ENCODE peak calls at places on chromosomes 1 and 21, in seven cellular contexts. One of them, this sample, is unnamed.

GRCh38 chr1:154403300-154403943 is 1.7 kb upstream of the IL6R start:
- DNase-seq in AG04449: no peak
- DNase-seq in GM10248: no peak
- DNase-seq in tibial artery: no peak
- DNase-seq in nephron progenitor cell: no peak
- DNase-seq in body of pancreas: no peak
- DNase-seq in astrocyte of the cerebellum: no peak
- DNase-seq in this sample: no peak

GRCh38 chr1:99784143-99784542 is 17.7 kb upstream of the FRRS1 start:
- DNase-seq in AG04449: no peak
- DNase-seq in astrocyte of the cerebellum: no peak
- DNase-seq in GM10248: no peak
- DNase-seq in nephron progenitor cell: no peak
- DNase-seq in tibial artery: no peak
- DNase-seq in body of pancreas: no peak
- DNase-seq in this sample: no peak

GRCh38 chr1:225471453-225472301 is 43.8 kb upstream of the LBR start:
- DNase-seq in astrocyte of the cerebellum: no peak
- DNase-seq in body of pancreas: no peak
- DNase-seq in AG04449: no peak
- DNase-seq in GM10248: no peak
- DNase-seq in tibial artery: peak; percentile 15
- DNase-seq in nephron progenitor cell: no peak
- DNase-seq in this sample: peak; percentile 86

GRCh38 chr1:225762444-225762843 is 15.2 kb upstream of the SRP9 start:
- DNase-seq in body of pancreas: no peak
- DNase-seq in GM10248: no peak
- DNase-seq in AG04449: no peak
- DNase-seq in nephron progenitor cell: no peak
- DNase-seq in tibial artery: no peak
- DNase-seq in astrocyte of the cerebellum: no peak
- DNase-seq in this sample: no peak

GRCh38 chr1:235989105-235989504 is 75.8 kb downstream of the NID1 start:
- DNase-seq in astrocyte of the cerebellum: no peak
- DNase-seq in nephron progenitor cell: no peak
- DNase-seq in GM10248: no peak
- DNase-seq in AG04449: no peak
- DNase-seq in tibial artery: no peak
- DNase-seq in body of pancreas: no peak
- DNase-seq in this sample: no peak

GRCh38 chr1:72954943-72955342 is 672.6 kb upstream of the NEGR1 start:
- DNase-seq in nephron progenitor cell: no peak
- DNase-seq in GM10248: no peak
- DNase-seq in tibial artery: no peak
- DNase-seq in AG04449: no peak
- DNase-seq in astrocyte of the cerebellum: no peak
- DNase-seq in body of pancreas: no peak
- DNase-seq in this sample: no peak

GRCh38 chr1:166902279-166902678 is 26.2 kb upstream of the TADA1 start:
- DNase-seq in body of pancreas: no peak
- DNase-seq in GM10248: no peak
- DNase-seq in AG04449: no peak
- DNase-seq in astrocyte of the cerebellum: no peak
- DNase-seq in nephron progenitor cell: no peak
- DNase-seq in tibial artery: no peak
- DNase-seq in this sample: no peak

GRCh38 chr1:177255411-177255810 is 84.7 kb downstream of the BRINP2 start:
- DNase-seq in body of pancreas: no peak
- DNase-seq in nephron progenitor cell: no peak
- DNase-seq in AG04449: no peak
- DNase-seq in GM10248: no peak
- DNase-seq in astrocyte of the cerebellum: no peak
- DNase-seq in tibial artery: no peak
- DNase-seq in this sample: no peak

GRCh38 chr1:32219022-32219421 is 3.1 kb downstream of the TMEM234 start:
- DNase-seq in GM10248: no peak
- DNase-seq in astrocyte of the cerebellum: no peak
- DNase-seq in nephron progenitor cell: no peak
- DNase-seq in body of pancreas: no peak
- DNase-seq in AG04449: no peak
- DNase-seq in tibial artery: no peak
- DNase-seq in this sample: no peak

GRCh38 chr1:2522230-2522629 is 4.2 kb downstream of the PANK4 start:
- DNase-seq in nephron progenitor cell: no peak
- DNase-seq in body of pancreas: no peak
- DNase-seq in AG04449: no peak
- DNase-seq in GM10248: no peak
- DNase-seq in astrocyte of the cerebellum: no peak
- DNase-seq in tibial artery: no peak
- DNase-seq in this sample: no peak

GRCh38 chr1:245999697-246000637 is 507.1 kb downstream of the SMYD3 start:
- DNase-seq in astrocyte of the cerebellum: no peak
- DNase-seq in tibial artery: no peak
- DNase-seq in body of pancreas: no peak
- DNase-seq in AG04449: no peak
- DNase-seq in GM10248: no peak
- DNase-seq in nephron progenitor cell: no peak
- DNase-seq in this sample: no peak

GRCh38 chr1:153799566-153800465 is 24.6 kb downstream of the SLC27A3 start:
- DNase-seq in GM10248: no peak
- DNase-seq in AG04449: no peak
- DNase-seq in nephron progenitor cell: no peak
- DNase-seq in astrocyte of the cerebellum: no peak
- DNase-seq in body of pancreas: peak; percentile 4
- DNase-seq in tibial artery: peak; percentile 17
- DNase-seq in this sample: no peak

GRCh38 chr1:20371411-20371810 is 80.7 kb downstream of the VWA5B1 start:
- DNase-seq in body of pancreas: no peak
- DNase-seq in tibial artery: no peak
- DNase-seq in AG04449: no peak
- DNase-seq in GM10248: no peak
- DNase-seq in nephron progenitor cell: peak; percentile 77
- DNase-seq in astrocyte of the cerebellum: no peak
- DNase-seq in this sample: no peak

GRCh38 chr1:55399385-55399784 is 184.2 kb upstream of the USP24 start:
- DNase-seq in body of pancreas: peak; percentile 19
- DNase-seq in tibial artery: no peak
- DNase-seq in GM10248: no peak
- DNase-seq in nephron progenitor cell: no peak
- DNase-seq in astrocyte of the cerebellum: no peak
- DNase-seq in AG04449: no peak
- DNase-seq in this sample: no peak

GRCh38 chr1:67308136-67308535 is 463 bp downstream of the IL12RB2 start:
- DNase-seq in astrocyte of the cerebellum: no peak
- DNase-seq in body of pancreas: no peak
- DNase-seq in nephron progenitor cell: no peak
- DNase-seq in tibial artery: no peak
- DNase-seq in GM10248: no peak
- DNase-seq in AG04449: no peak
- DNase-seq in this sample: no peak

GRCh38 chr1:2050482-2050792 is 226 bp downstream of the PRKCZ start:
- DNase-seq in astrocyte of the cerebellum: no peak
- DNase-seq in GM10248: no peak
- DNase-seq in nephron progenitor cell: no peak
- DNase-seq in tibial artery: no peak
- DNase-seq in body of pancreas: no peak
- DNase-seq in AG04449: no peak
- DNase-seq in this sample: no peak

GRCh38 chr1:94244816-94245215 is 7.4 kb upstream of the ARHGAP29 start:
- DNase-seq in nephron progenitor cell: no peak
- DNase-seq in AG04449: no peak
- DNase-seq in astrocyte of the cerebellum: no peak
- DNase-seq in body of pancreas: no peak
- DNase-seq in tibial artery: no peak
- DNase-seq in GM10248: no peak
- DNase-seq in this sample: no peak

GRCh38 chr1:202165267-202165941 is 5.0 kb upstream of the PTPN7 start:
- DNase-seq in tibial artery: no peak
- DNase-seq in body of pancreas: no peak
- DNase-seq in astrocyte of the cerebellum: no peak
- DNase-seq in nephron progenitor cell: no peak
- DNase-seq in GM10248: no peak
- DNase-seq in AG04449: no peak
- DNase-seq in this sample: no peak

GRCh38 chr1:58576727-58577675 is at the start of gene TACSTD2:
- DNase-seq in GM10248: no peak
- DNase-seq in AG04449: no peak
- DNase-seq in tibial artery: peak; percentile 25
- DNase-seq in body of pancreas: peak; percentile 93
- DNase-seq in nephron progenitor cell: peak; percentile 60
- DNase-seq in astrocyte of the cerebellum: no peak
- DNase-seq in this sample: no peak

GRCh38 chr1:43358121-43358745 is 548 bp upstream of the CDC20 start:
- DNase-seq in astrocyte of the cerebellum: no peak
- DNase-seq in AG04449: no peak
- DNase-seq in GM10248: peak; percentile 71
- DNase-seq in body of pancreas: peak; percentile 53
- DNase-seq in nephron progenitor cell: no peak
- DNase-seq in tibial artery: peak; percentile 24
- DNase-seq in this sample: no peak

GRCh38 chr1:103129796-103130195 is 21.5 kb upstream of the COL11A1 start:
- DNase-seq in astrocyte of the cerebellum: no peak
- DNase-seq in GM10248: no peak
- DNase-seq in AG04449: no peak
- DNase-seq in nephron progenitor cell: no peak
- DNase-seq in tibial artery: no peak
- DNase-seq in body of pancreas: no peak
- DNase-seq in this sample: no peak

GRCh38 chr1:24641646-24642151 is 1.4 kb upstream of the SRRM1 start:
- DNase-seq in tibial artery: peak; percentile 36
- DNase-seq in AG04449: no peak
- DNase-seq in GM10248: peak; percentile 38
- DNase-seq in astrocyte of the cerebellum: no peak
- DNase-seq in body of pancreas: peak; percentile 19
- DNase-seq in nephron progenitor cell: peak; percentile 26
- DNase-seq in this sample: no peak

GRCh38 chr1:33802268-33802667 is 61.6 kb upstream of the HMGB4 start:
- DNase-seq in astrocyte of the cerebellum: no peak
- DNase-seq in AG04449: no peak
- DNase-seq in tibial artery: no peak
- DNase-seq in GM10248: no peak
- DNase-seq in body of pancreas: no peak
- DNase-seq in nephron progenitor cell: no peak
- DNase-seq in this sample: no peak

GRCh38 chr1:206717237-206717989 is 32.7 kb downstream of the MAPKAPK2 start:
- DNase-seq in nephron progenitor cell: no peak
- DNase-seq in astrocyte of the cerebellum: no peak
- DNase-seq in AG04449: no peak
- DNase-seq in body of pancreas: peak; percentile 28
- DNase-seq in GM10248: peak; percentile 51
- DNase-seq in tibial artery: no peak
- DNase-seq in this sample: no peak

GRCh38 chr1:37673920-37674319 is 18.4 kb upstream of the CDCA8 start:
- DNase-seq in body of pancreas: no peak
- DNase-seq in nephron progenitor cell: no peak
- DNase-seq in astrocyte of the cerebellum: no peak
- DNase-seq in AG04449: no peak
- DNase-seq in GM10248: no peak
- DNase-seq in tibial artery: no peak
- DNase-seq in this sample: no peak

GRCh38 chr1:13788795-13789194 is 88.8 kb downstream of the PRDM2 start:
- DNase-seq in AG04449: no peak
- DNase-seq in body of pancreas: no peak
- DNase-seq in tibial artery: no peak
- DNase-seq in GM10248: no peak
- DNase-seq in nephron progenitor cell: no peak
- DNase-seq in astrocyte of the cerebellum: no peak
- DNase-seq in this sample: no peak
- TF ChIP-seq CTCF in AG04449: no peak
- TF ChIP-seq CTCF in body of pancreas: no peak
- TF ChIP-seq CTCF in tibial artery: no peak
- TF ChIP-seq CTCF in GM10248: no peak
- TF ChIP-seq CTCF in nephron progenitor cell: no peak
- TF ChIP-seq CTCF in astrocyte of the cerebellum: no peak
- TF ChIP-seq CTCF in this sample: no peak

DNA sequence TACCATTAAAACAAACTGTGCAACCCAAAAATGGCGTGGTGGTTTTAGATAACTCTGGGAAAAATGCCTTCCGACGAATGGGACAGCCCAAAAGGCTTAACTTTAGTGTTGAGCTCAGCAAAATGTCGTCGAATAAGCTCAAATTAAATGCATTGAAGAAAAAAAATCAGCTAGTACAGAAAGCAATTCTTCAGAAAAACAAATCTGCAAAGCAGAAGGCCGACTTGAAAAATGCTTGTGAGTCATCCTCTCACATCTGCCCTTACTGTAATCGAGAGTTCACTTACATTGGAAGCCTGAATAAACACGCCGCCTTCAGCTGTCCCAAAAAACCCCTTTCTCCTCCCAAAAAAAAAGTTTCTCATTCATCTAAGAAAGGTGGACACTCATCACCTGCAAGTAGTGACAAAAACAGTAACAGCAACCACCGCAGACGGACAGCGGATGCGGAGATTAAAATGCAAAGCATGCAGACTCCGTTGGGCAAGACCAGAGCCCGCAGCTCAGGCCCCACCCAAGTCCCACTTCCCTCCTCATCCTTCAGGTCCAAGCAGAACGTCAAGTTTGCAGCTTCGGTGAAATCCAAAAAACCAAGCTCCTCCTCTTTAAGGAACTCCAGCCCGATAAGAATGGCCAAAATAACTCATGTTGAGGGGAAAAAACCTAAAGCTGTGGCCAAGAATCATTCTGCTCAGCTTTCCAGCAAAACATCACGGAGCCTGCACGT is 82.1 kb downstream of the PRDM2 start:
- DNase-seq in body of pancreas: no peak
- DNase-seq in GM10248: no peak
- DNase-seq in AG04449: peak; percentile 63
- DNase-seq in astrocyte of the cerebellum: no peak
- DNase-seq in tibial artery: no peak
- DNase-seq in nephron progenitor cell: no peak
- DNase-seq in this sample: no peak
- TF ChIP-seq CTCF in body of pancreas: no peak
- TF ChIP-seq CTCF in GM10248: no peak
- TF ChIP-seq CTCF in AG04449: no peak
- TF ChIP-seq CTCF in astrocyte of the cerebellum: no peak
- TF ChIP-seq CTCF in tibial artery: no peak
- TF ChIP-seq CTCF in nephron progenitor cell: no peak
- TF ChIP-seq CTCF in this sample: no peak

DNA sequence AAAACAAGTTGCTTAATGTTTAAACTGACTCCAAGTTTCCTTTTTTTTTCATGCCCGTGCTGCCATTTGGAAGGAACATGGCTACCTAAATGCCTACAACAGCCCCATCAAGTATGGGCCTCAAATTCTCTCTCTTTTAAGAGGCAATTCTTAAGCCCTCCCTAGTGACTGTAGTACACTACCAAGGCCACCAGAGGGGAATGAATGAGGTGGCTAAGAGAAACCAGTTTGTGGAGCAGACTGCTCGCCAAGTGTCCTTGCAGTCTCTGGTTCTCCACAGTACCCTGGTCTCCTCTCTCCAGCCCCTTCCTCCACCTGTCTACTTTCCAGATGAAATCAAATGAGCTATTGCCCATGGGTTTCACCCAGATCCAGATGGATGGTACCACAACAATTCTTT is 1809.6 kb downstream of the BRINP3 start:
- DNase-seq in AG04449: no peak
- DNase-seq in body of pancreas: no peak
- DNase-seq in nephron progenitor cell: no peak
- DNase-seq in GM10248: no peak
- DNase-seq in tibial artery: no peak
- DNase-seq in astrocyte of the cerebellum: no peak
- DNase-seq in this sample: no peak
- TF ChIP-seq CTCF in AG04449: no peak
- TF ChIP-seq CTCF in body of pancreas: no peak
- TF ChIP-seq CTCF in nephron progenitor cell: peak; percentile 6
- TF ChIP-seq CTCF in GM10248: no peak
- TF ChIP-seq CTCF in tibial artery: no peak
- TF ChIP-seq CTCF in astrocyte of the cerebellum: no peak
- TF ChIP-seq CTCF in this sample: no peak

GRCh38 chr21:32335601-32336575 is 37.2 kb downstream of the MRAP start:
- DNase-seq in nephron progenitor cell: no peak
- DNase-seq in AG04449: no peak
- DNase-seq in tibial artery: no peak
- DNase-seq in GM10248: no peak
- DNase-seq in body of pancreas: no peak
- DNase-seq in astrocyte of the cerebellum: no peak
- DNase-seq in this sample: no peak
- TF ChIP-seq CTCF in nephron progenitor cell: no peak
- TF ChIP-seq CTCF in AG04449: no peak
- TF ChIP-seq CTCF in tibial artery: no peak
- TF ChIP-seq CTCF in GM10248: no peak
- TF ChIP-seq CTCF in body of pancreas: no peak
- TF ChIP-seq CTCF in astrocyte of the cerebellum: no peak
- TF ChIP-seq CTCF in this sample: no peak